ENCODE peak calls at places on chromosome 9, in four cellular contexts. N is K562, O is H1, E is GM12878. Y is an unnamed sample.

GRCh38 chr9:35116539-35116897 is 856 bp upstream of the ATOSB start:
- DNase-seq in N (no peak), O (no peak), E (no peak), Y (no peak)

GRCh38 chr9:126693428-126693931 is 79.8 kb downstream of the LMX1B start:
- DNase-seq in N (no peak), E (no peak), O (no peak), Y (no peak)

GRCh38 chr9:124286292-124286931 is 28.7 kb downstream of the NEK6 start:
- DNase-seq in O (no peak), E (peak; percentile 66), N (no peak), Y (peak; percentile 19)

GRCh38 chr9:124321416-124321815 is 63.7 kb downstream of the NEK6 start:
- DNase-seq in E (no peak), O (no peak), N (no peak), Y (no peak)

GRCh38 chr9:96289392-96289791 is 12.6 kb downstream of the HSD17B3 start:
- DNase-seq in E (no peak), N (no peak), O (no peak), Y (no peak)

GRCh38 chr9:133778336-133778995 is 40.3 kb upstream of the SARDH start:
- DNase-seq in N (no peak), O (no peak), E (no peak), Y (no peak)

GRCh38 chr9:134344821-134345310 is 18.6 kb downstream of the RXRA start:
- DNase-seq in N (no peak), E (no peak), O (no peak), Y (no peak)

GRCh38 chr9:105877719-105878118 is 183.4 kb downstream of the TMEM38B start:
- DNase-seq in E (peak; percentile 9), N (no peak), O (no peak), Y (no peak)

GRCh38 chr9:21294325-21294724 is 10.8 kb downstream of the IFNA5 start:
- DNase-seq in O (no peak), N (no peak), E (peak; percentile 15), Y (peak; percentile 81)

GRCh38 chr9:71663931-71664459 is 104.3 kb downstream of the CEMIP2 start:
- DNase-seq in N (no peak), O (no peak), E (no peak), Y (no peak)

GRCh38 chr9:86525182-86525581 is 171.0 kb upstream of the TUT7 start:
- DNase-seq in N (no peak), E (no peak), O (no peak), Y (no peak)

GRCh38 chr9:27033815-27034403 is 28.4 kb upstream of the LRRC19 start:
- DNase-seq in E (peak; percentile 13), N (peak; percentile 11), O (peak; percentile 79), Y (peak; percentile 18)

GRCh38 chr9:96618209-96619108 is 1.2 kb downstream of the CDC14B start:
- DNase-seq in N (peak; percentile 52), E (no peak), O (no peak), Y (no peak)

GRCh38 chr9:77417570-77417969 is 230.6 kb downstream of the GNA14 start:
- DNase-seq in O (no peak), N (no peak), E (no peak), Y (no peak)

GRCh38 chr9:136085815-136086212 is 9.3 kb downstream of the NACC2 start:
- DNase-seq in N (no peak), E (no peak), O (no peak), Y (no peak)

GRCh38 chr9:100739666-100740065 is 161.8 kb downstream of the CAVIN4 start:
- DNase-seq in O (no peak), E (no peak), N (no peak), Y (no peak)

GRCh38 chr9:116464987-116465571 is 222.0 kb upstream of the TRIM32 start:
- DNase-seq in N (peak; percentile 68), E (no peak), O (no peak), Y (no peak)

GRCh38 chr9:15915711-15916110 is 362.9 kb downstream of the CCDC171 start:
- DNase-seq in E (no peak), O (no peak), N (no peak), Y (no peak)

GRCh38 chr9:136385015-136385414 is 11.5 kb upstream of the CARD9 start:
- DNase-seq in E (no peak), N (no peak), O (no peak), Y (no peak)

GRCh38 chr9:94245651-94246050 is 13.4 kb upstream of the ZNF169 start:
- DNase-seq in N (no peak), E (no peak), O (no peak), Y (no peak)

GRCh38 chr9:120915854-120916495 is 10.6 kb downstream of the TRAF1 start:
- DNase-seq in O (no peak), N (no peak), E (no peak), Y (no peak)

GRCh38 chr9:73038613-73039012 is 85.8 kb upstream of the ALDH1A1 start:
- DNase-seq in E (no peak), O (no peak), N (no peak), Y (no peak)

GRCh38 chr9:134570726-134571325 is 70.8 kb upstream of the COL5A1 start:
- DNase-seq in E (no peak), N (no peak), O (peak; percentile 1), Y (no peak)

GRCh38 chr9:92974161-92974661 is 26.9 kb downstream of the FGD3 start:
- DNase-seq in O (peak; percentile 33), E (no peak), N (no peak), Y (no peak)

GRCh38 chr9:135506327-135507103 is 6.0 kb downstream of the MRPS2 start:
- DNase-seq in N (peak; percentile 80), E (no peak), O (peak; percentile 58), Y (no peak)

GRCh38 chr9:82108881-82109280 is 120.3 kb downstream of the SPATA31D1 start:
- DNase-seq in N (no peak), O (no peak), E (no peak), Y (no peak)

GRCh38 chr9:80492221-80492620 is 920.5 kb downstream of the TLE4 start:
- DNase-seq in O (no peak), E (no peak), N (no peak), Y (no peak)

GRCh38 chr9:130499804-130500263 is 55.1 kb downstream of the ASS1 start:
- DNase-seq in O (no peak), E (no peak), N (no peak), Y (peak; percentile 68)
- H3K27ac ChIP-seq in O (no peak overlapping the region), E (no peak overlapping the region), N (no peak overlapping the region), Y (no peak overlapping the region)

GRCh38 chr9:33737811-33738606 is 57.4 kb upstream of the PRSS3 start:
- DNase-seq in O (peak; percentile 65), E (no peak), N (peak; percentile 28), Y (peak; percentile 64)

GRCh38 chr9:33742519-33742918 is 52.8 kb upstream of the PRSS3 start:
- DNase-seq in N (no peak), O (no peak), E (no peak), Y (peak; percentile 71)

GRCh38 chr9:33742051-33742450 is 53.3 kb upstream of the PRSS3 start:
- DNase-seq in O (no peak), E (no peak), N (no peak), Y (no peak)

GRCh38 chr9:33740075-33740474 is 55.3 kb upstream of the PRSS3 start:
- DNase-seq in N (no peak), O (no peak), E (no peak), Y (no peak)

GRCh38 chr9:33739407-33739806 is 56.0 kb upstream of the PRSS3 start:
- DNase-seq in O (no peak), N (no peak), E (no peak), Y (no peak)
- TF ChIP-seq SRF in O (no peak), N (no peak), E (no peak), Y (no peak)

GRCh38 chr9:13354733-13355132 is 75.2 kb upstream of the MPDZ start:
- DNase-seq in N (no peak), O (no peak), E (no peak), Y (no peak)
- H3K27ac ChIP-seq in N (no peak overlapping the region), O (no peak overlapping the region), E (no peak overlapping the region), Y (no peak overlapping the region)

GRCh38 chr9:7799234-7799933 is at the start of gene DMAC1:
- DNase-seq in O (peak; percentile 79), E (peak; percentile 41), N (peak; percentile 73), Y (peak; percentile 81)

GRCh38 chr9:7799934-7800285 is 332 bp upstream of the DMAC1 start:
- DNase-seq in N (no peak), E (no peak), O (no peak), Y (no peak)

GRCh38 chr9:7802666-7803065 is 3.1 kb upstream of the DMAC1 start:
- DNase-seq in O (no peak), E (no peak), N (no peak), Y (no peak)
- TF ChIP-seq SRF in O (no peak), E (no peak), N (no peak), Y (no peak)

GRCh38 chr9:3240651-3241268 is 285.0 kb downstream of the RFX3 start:
- DNase-seq in N (peak; percentile 8), O (peak; percentile 74), E (peak; percentile 35), Y (peak; percentile 65)

GRCh38 chr9:3244963-3245653 is 280.7 kb downstream of the RFX3 start:
- DNase-seq in E (peak; percentile 34), N (no peak), O (no peak), Y (no peak)

GRCh38 chr9:3246231-3246630 is 279.6 kb downstream of the RFX3 start:
- DNase-seq in O (no peak), N (no peak), E (no peak), Y (no peak)

GRCh38 chr9:3241290-3241689 is 284.5 kb downstream of the RFX3 start:
- DNase-seq in E (no peak), O (no peak), N (no peak), Y (no peak)

DNA sequence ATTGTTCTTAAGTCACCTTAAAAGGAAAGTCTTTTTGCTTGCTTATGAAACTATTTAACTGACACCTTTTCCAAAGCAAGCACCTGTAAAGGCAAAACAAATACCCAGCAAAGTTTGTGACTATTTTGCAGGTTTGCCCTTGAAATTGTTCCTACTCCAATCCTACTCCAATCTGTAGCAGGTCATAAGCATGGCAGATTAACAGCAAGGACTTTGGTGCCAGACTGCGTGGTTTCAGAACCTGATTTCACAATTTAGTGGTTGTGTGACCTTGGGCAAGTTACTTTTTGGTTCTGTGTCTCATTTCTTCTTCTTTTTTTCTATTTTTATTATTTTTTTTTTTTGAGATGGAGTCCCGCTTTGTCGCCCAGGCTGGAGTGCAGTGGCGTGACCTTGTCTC is 282.1 kb downstream of the RFX3 start:
- DNase-seq in N (no peak), O (no peak), E (no peak), Y (no peak)
- H3K27ac ChIP-seq in N (no peak overlapping the region), O (no peak overlapping the region), E (no peak overlapping the region), Y (no peak overlapping the region)

DNA sequence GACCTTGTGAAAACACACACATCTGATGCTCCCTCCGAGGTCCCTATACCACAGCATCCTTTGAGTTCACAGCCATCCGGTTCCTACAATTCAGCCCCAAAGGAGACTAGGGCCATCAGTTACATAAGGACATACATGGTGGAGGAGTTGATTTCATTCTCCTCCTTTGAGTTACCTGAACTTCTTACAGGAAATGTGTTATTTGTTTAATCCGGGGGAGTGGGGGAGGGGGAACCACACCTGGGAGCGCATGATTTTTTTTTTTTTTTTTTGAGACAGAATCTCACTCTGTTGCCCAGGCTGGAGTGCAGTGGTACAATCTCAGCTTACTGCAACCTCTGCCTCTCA is 30.7 kb downstream of the SEMA4D start:
- DNase-seq in O (no peak), E (no peak), N (no peak), Y (no peak)
- TF ChIP-seq SRF in O (no peak), E (no peak), N (no peak), Y (no peak)

GRCh38 chr9:14095272-14095671 is 218.7 kb downstream of the NFIB start:
- DNase-seq in N (no peak), O (no peak), E (no peak), Y (no peak)
- H3K27ac ChIP-seq in N (no peak overlapping the region), O (no peak overlapping the region), E (no peak overlapping the region), Y (no peak overlapping the region)

Y was measured in HCT116.